ENCODE peak calls at places on chromosomes 11 and 22, in six cellular contexts. W is RWPE1; Z is amniotic stem cell; Y is activated CD4-positive, alpha-beta T cell treated with anti-CD3 and anti-CD28 coated beads, Interleukin-2, amount 50 U/mL, for 24 hours; R is neuronal stem cell; B is T-helper 2 cell. F is an unnamed sample.
A peak's percentile ranks its signal among the peaks of the same experiment; 100 is the strongest.

GRCh38 chr11:104897891-104898684 is at the start of gene CASP12:
- DNase-seq in W (no peak), Z (no peak), Y (no peak), R (no peak), B (no peak), F (no peak)

GRCh38 chr11:94938399-94939055 is 34.8 kb downstream of the CWC15 start:
- DNase-seq in W (no peak), Z (peak; percentile 20), Y (no peak), R (no peak), B (no peak), F (no peak)

GRCh38 chr22:39518124-39518786 is 2.1 kb upstream of the ATF4 start:
- DNase-seq in W (no peak), Z (no peak), Y (no peak), R (no peak), B (no peak), F (no peak)

GRCh38 chr11:82996966-82997606 is 74.6 kb downstream of the RAB30 start:
- DNase-seq in W (no peak), Z (no peak), Y (no peak), R (no peak), B (no peak), F (no peak)

GRCh38 chr11:100625041-100625440 is 62.0 kb upstream of the ARHGAP42 start:
- DNase-seq in W (no peak), Z (no peak), Y (no peak), R (no peak), B (no peak), F (no peak)

GRCh38 chr11:45815747-45816146 is 10.8 kb downstream of the SLC35C1 start:
- DNase-seq in W (no peak), Z (no peak), Y (no peak), R (no peak), B (no peak), F (no peak)

GRCh38 chr22:46335201-46336118 is at the start of gene TRMU:
- DNase-seq in W (peak; percentile 80), Z (peak; percentile 67), Y (peak; percentile 53), R (peak; percentile 79), B (peak; percentile 49), F (peak; percentile 81)

GRCh38 chr11:117223741-117224685 is 7.9 kb downstream of the PCSK7 start:
- DNase-seq in W (no peak), Z (no peak), Y (no peak), R (no peak), B (no peak), F (no peak)

GRCh38 chr11:63829823-63830489 is 9.0 kb upstream of the MARK2 start:
- DNase-seq in W (no peak), Z (no peak), Y (no peak), R (no peak), B (no peak), F (no peak)

GRCh38 chr11:12569499-12570040 is 104.7 kb upstream of the TEAD1 start:
- DNase-seq in W (no peak), Z (no peak), Y (no peak), R (no peak), B (no peak), F (no peak)

GRCh38 chr11:133968300-133968699 is 11.5 kb upstream of the IGSF9B start:
- DNase-seq in W (no peak), Z (no peak), Y (no peak), R (peak; percentile 57), B (no peak), F (no peak)

GRCh38 chr11:117181586-117182550 is 3.3 kb downstream of the SIDT2 start:
- DNase-seq in W (no peak), Z (no peak), Y (no peak), R (no peak), B (no peak), F (no peak)

GRCh38 chr11:83042966-83043711 is 28.6 kb downstream of the RAB30 start:
- DNase-seq in W (no peak), Z (no peak), Y (no peak), R (no peak), B (no peak), F (no peak)

GRCh38 chr11:68314203-68314885 is 2.0 kb downstream of the LRP5 start:
- DNase-seq in W (no peak), Z (no peak), Y (no peak), R (no peak), B (no peak), F (no peak)

GRCh38 chr22:48075604-48076400 is 1313.4 kb downstream of the TBC1D22A start:
- DNase-seq in W (no peak), Z (no peak), Y (no peak), R (no peak), B (no peak), F (no peak)

GRCh38 chr11:10930961-10931760 is 73.3 kb upstream of the ZBED5 start:
- DNase-seq in W (peak; percentile 57), Z (peak; percentile 50), Y (peak; percentile 5), R (peak; percentile 67), B (peak; percentile 25), F (no peak)

GRCh38 chr11:76768091-76769047 is 14.8 kb upstream of the TSKU start:
- DNase-seq in W (no peak), Z (no peak), Y (no peak), R (no peak), B (no peak), F (no peak)

GRCh38 chr22:22820626-22821025 is 67.0 kb upstream of the IGLL5 start:
- DNase-seq in W (no peak), Z (no peak), Y (no peak), R (no peak), B (no peak), F (no peak)

GRCh38 chr11:26580929-26581328 is 8.9 kb upstream of the MUC15 start:
- DNase-seq in W (no peak), Z (no peak), Y (no peak), R (no peak), B (no peak), F (no peak)

GRCh38 chr11:107259826-107260225 is 197.8 kb downstream of the CWF19L2 start:
- DNase-seq in W (no peak), Z (no peak), Y (no peak), R (no peak), B (no peak), F (no peak)

GRCh38 chr22:37923927-37924326 is 17.8 kb downstream of the MICALL1 start:
- DNase-seq in W (no peak), Z (no peak), Y (no peak), R (no peak), B (no peak), F (no peak)

GRCh38 chr11:129637983-129638776 is 177.5 kb upstream of the TMEM45B start:
- DNase-seq in W (no peak), Z (no peak), Y (no peak), R (no peak), B (no peak), F (no peak)

GRCh38 chr11:8826901-8827560 is 84.0 kb upstream of the AKIP1 start:
- DNase-seq in W (no peak), Z (no peak), Y (no peak), R (no peak), B (no peak), F (no peak)

GRCh38 chr11:43735931-43736330 is 55.4 kb downstream of the HSD17B12 start:
- DNase-seq in W (no peak), Z (no peak), Y (no peak), R (no peak), B (no peak), F (no peak)

GRCh38 chr11:1229471-1230120 is 6.7 kb downstream of the MUC5B start:
- DNase-seq in W (no peak), Z (no peak), Y (no peak), R (no peak), B (no peak), F (no peak)